ENCODE peak calls at places on chromosomes 3 and 15, in four cellular contexts. One of them, this sample, is unnamed.

GRCh38 chr15:89761929-89762328 is 10.9 kb upstream of the MESP1 start:
- DNase-seq in activated CD8-positive, alpha-beta T cell treated with anti-CD3 and anti-CD28 coated beads for 36 hours: no peak
- DNase-seq in psoas muscle: no peak
- DNase-seq in Calu3: no peak
- DNase-seq in this sample: no peak

GRCh38 chr15:76393614-76394013 is 57.0 kb downstream of the ISL2 start:
- DNase-seq in activated CD8-positive, alpha-beta T cell treated with anti-CD3 and anti-CD28 coated beads for 36 hours: peak; percentile 33
- DNase-seq in psoas muscle: no peak
- DNase-seq in Calu3: no peak
- DNase-seq in this sample: no peak

GRCh38 chr3:172520332-172520831 is 2.8 kb downstream of the TNFSF10 start:
- DNase-seq in activated CD8-positive, alpha-beta T cell treated with anti-CD3 and anti-CD28 coated beads for 36 hours: peak; percentile 45
- DNase-seq in psoas muscle: no peak
- DNase-seq in Calu3: no peak
- DNase-seq in this sample: no peak

GRCh38 chr15:56349554-56349953 is 15.7 kb upstream of the TEX9 start:
- DNase-seq in activated CD8-positive, alpha-beta T cell treated with anti-CD3 and anti-CD28 coated beads for 36 hours: no peak
- DNase-seq in psoas muscle: no peak
- DNase-seq in Calu3: no peak
- DNase-seq in this sample: no peak

GRCh38 chr3:134471521-134472193 is 14.1 kb downstream of the ANAPC13 start:
- DNase-seq in activated CD8-positive, alpha-beta T cell treated with anti-CD3 and anti-CD28 coated beads for 36 hours: no peak
- DNase-seq in psoas muscle: no peak
- DNase-seq in Calu3: peak; percentile 51
- DNase-seq in this sample: no peak

GRCh38 chr3:115814778-115815380 is 191.6 kb downstream of the GAP43 start:
- DNase-seq in activated CD8-positive, alpha-beta T cell treated with anti-CD3 and anti-CD28 coated beads for 36 hours: peak; percentile 78
- DNase-seq in psoas muscle: peak; percentile 59
- DNase-seq in Calu3: peak; percentile 76
- DNase-seq in this sample: peak; percentile 75

GRCh38 chr3:60633644-60634043 is 617.6 kb downstream of the FHIT start:
- DNase-seq in activated CD8-positive, alpha-beta T cell treated with anti-CD3 and anti-CD28 coated beads for 36 hours: no peak
- DNase-seq in psoas muscle: no peak
- DNase-seq in Calu3: no peak
- DNase-seq in this sample: no peak

GRCh38 chr15:94416829-94417228 is 185.5 kb downstream of the MCTP2 start:
- DNase-seq in activated CD8-positive, alpha-beta T cell treated with anti-CD3 and anti-CD28 coated beads for 36 hours: no peak
- DNase-seq in psoas muscle: no peak
- DNase-seq in Calu3: no peak
- DNase-seq in this sample: no peak

GRCh38 chr15:39608185-39608584 is 27.3 kb downstream of the THBS1 start:
- DNase-seq in activated CD8-positive, alpha-beta T cell treated with anti-CD3 and anti-CD28 coated beads for 36 hours: no peak
- DNase-seq in psoas muscle: no peak
- DNase-seq in Calu3: no peak
- DNase-seq in this sample: no peak

GRCh38 chr15:76293361-76293760 is 17.9 kb downstream of the ETFA start:
- DNase-seq in activated CD8-positive, alpha-beta T cell treated with anti-CD3 and anti-CD28 coated beads for 36 hours: no peak
- DNase-seq in psoas muscle: no peak
- DNase-seq in Calu3: no peak
- DNase-seq in this sample: no peak

GRCh38 chr15:62603757-62604156 is 438.7 kb upstream of the C2CD4B start:
- DNase-seq in activated CD8-positive, alpha-beta T cell treated with anti-CD3 and anti-CD28 coated beads for 36 hours: no peak
- DNase-seq in psoas muscle: no peak
- DNase-seq in Calu3: no peak
- DNase-seq in this sample: no peak

GRCh38 chr15:78921940-78922339 is 22.9 kb downstream of the CTSH start:
- DNase-seq in activated CD8-positive, alpha-beta T cell treated with anti-CD3 and anti-CD28 coated beads for 36 hours: no peak
- DNase-seq in psoas muscle: no peak
- DNase-seq in Calu3: no peak
- DNase-seq in this sample: no peak

GRCh38 chr3:107344722-107345121 is 32.5 kb upstream of the CCDC54 start:
- DNase-seq in activated CD8-positive, alpha-beta T cell treated with anti-CD3 and anti-CD28 coated beads for 36 hours: no peak
- DNase-seq in psoas muscle: no peak
- DNase-seq in Calu3: no peak
- DNase-seq in this sample: no peak

GRCh38 chr3:59085976-59086375 is 36.2 kb upstream of the CFAP20DC start:
- DNase-seq in activated CD8-positive, alpha-beta T cell treated with anti-CD3 and anti-CD28 coated beads for 36 hours: no peak
- DNase-seq in psoas muscle: no peak
- DNase-seq in Calu3: no peak
- DNase-seq in this sample: no peak

GRCh38 chr3:196321162-196321561 is 3.1 kb upstream of the DYNLT2B start:
- DNase-seq in activated CD8-positive, alpha-beta T cell treated with anti-CD3 and anti-CD28 coated beads for 36 hours: no peak
- DNase-seq in psoas muscle: no peak
- DNase-seq in Calu3: no peak
- DNase-seq in this sample: no peak

GRCh38 chr15:50182233-50183013 is 427 bp downstream of the SLC27A2 start:
- DNase-seq in activated CD8-positive, alpha-beta T cell treated with anti-CD3 and anti-CD28 coated beads for 36 hours: peak; percentile 63
- DNase-seq in psoas muscle: no peak
- DNase-seq in Calu3: peak; percentile 32
- DNase-seq in this sample: peak; percentile 19

GRCh38 chr15:46961795-46962194 is 755.5 kb upstream of the SEMA6D start:
- DNase-seq in activated CD8-positive, alpha-beta T cell treated with anti-CD3 and anti-CD28 coated beads for 36 hours: no peak
- DNase-seq in psoas muscle: no peak
- DNase-seq in Calu3: no peak
- DNase-seq in this sample: no peak

GRCh38 chr3:112770026-112770626 is 76.5 kb downstream of the CD200R1L start:
- DNase-seq in activated CD8-positive, alpha-beta T cell treated with anti-CD3 and anti-CD28 coated beads for 36 hours: peak; percentile 69
- DNase-seq in psoas muscle: peak; percentile 52
- DNase-seq in Calu3: peak; percentile 17
- DNase-seq in this sample: no peak

GRCh38 chr15:35522061-35522460 is 23.9 kb downstream of the DPH6 start:
- DNase-seq in activated CD8-positive, alpha-beta T cell treated with anti-CD3 and anti-CD28 coated beads for 36 hours: no peak
- DNase-seq in psoas muscle: no peak
- DNase-seq in Calu3: no peak
- DNase-seq in this sample: no peak

GRCh38 chr3:16277471-16277870 is 12.5 kb downstream of the OXNAD1 start:
- DNase-seq in activated CD8-positive, alpha-beta T cell treated with anti-CD3 and anti-CD28 coated beads for 36 hours: no peak
- DNase-seq in psoas muscle: no peak
- DNase-seq in Calu3: no peak
- DNase-seq in this sample: no peak

GRCh38 chr3:184718431-184718830 is 6.6 kb upstream of the MAGEF1 start:
- DNase-seq in activated CD8-positive, alpha-beta T cell treated with anti-CD3 and anti-CD28 coated beads for 36 hours: no peak
- DNase-seq in psoas muscle: no peak
- DNase-seq in Calu3: no peak
- DNase-seq in this sample: no peak

GRCh38 chr15:25670025-25670554 is 193.0 kb downstream of the ATP10A start:
- DNase-seq in activated CD8-positive, alpha-beta T cell treated with anti-CD3 and anti-CD28 coated beads for 36 hours: no peak
- DNase-seq in psoas muscle: peak; percentile 76
- DNase-seq in Calu3: no peak
- DNase-seq in this sample: peak; percentile 22

GRCh38 chr3:23232016-23232415 is 28.9 kb downstream of the UBE2E2 start:
- DNase-seq in activated CD8-positive, alpha-beta T cell treated with anti-CD3 and anti-CD28 coated beads for 36 hours: no peak
- DNase-seq in psoas muscle: no peak
- DNase-seq in Calu3: no peak
- DNase-seq in this sample: no peak

GRCh38 chr3:81758275-81758674 is 3.2 kb downstream of the GBE1 start:
- DNase-seq in activated CD8-positive, alpha-beta T cell treated with anti-CD3 and anti-CD28 coated beads for 36 hours: no peak
- DNase-seq in psoas muscle: no peak
- DNase-seq in Calu3: no peak
- DNase-seq in this sample: no peak

GRCh38 chr15:67094001-67094826 is 28.8 kb downstream of the SMAD3 start:
- DNase-seq in activated CD8-positive, alpha-beta T cell treated with anti-CD3 and anti-CD28 coated beads for 36 hours: no peak
- DNase-seq in psoas muscle: no peak
- DNase-seq in Calu3: no peak
- DNase-seq in this sample: no peak

GRCh38 chr15:58923696-58924300 is 9.7 kb downstream of the SLTM start:
- DNase-seq in activated CD8-positive, alpha-beta T cell treated with anti-CD3 and anti-CD28 coated beads for 36 hours: no peak
- DNase-seq in psoas muscle: peak; percentile 28
- DNase-seq in Calu3: no peak
- DNase-seq in this sample: no peak

GRCh38 chr15:52100807-52101206 is 11.8 kb downstream of the BCL2L10 start:
- DNase-seq in activated CD8-positive, alpha-beta T cell treated with anti-CD3 and anti-CD28 coated beads for 36 hours: no peak
- DNase-seq in psoas muscle: peak; percentile 85
- DNase-seq in Calu3: peak; percentile 72
- DNase-seq in this sample: no peak

GRCh38 chr15:85503151-85503797 is 122.9 kb downstream of the AKAP13 start:
- DNase-seq in activated CD8-positive, alpha-beta T cell treated with anti-CD3 and anti-CD28 coated beads for 36 hours: no peak
- DNase-seq in psoas muscle: no peak
- DNase-seq in Calu3: no peak
- DNase-seq in this sample: no peak

GRCh38 chr3:129938140-129938930 is 36.2 kb upstream of the TRH start:
- DNase-seq in activated CD8-positive, alpha-beta T cell treated with anti-CD3 and anti-CD28 coated beads for 36 hours: peak; percentile 6
- DNase-seq in psoas muscle: no peak
- DNase-seq in Calu3: no peak
- DNase-seq in this sample: no peak
- TF ChIP-seq CTCF in activated CD8-positive, alpha-beta T cell treated with anti-CD3 and anti-CD28 coated beads for 36 hours: no peak
- TF ChIP-seq CTCF in psoas muscle: no peak
- TF ChIP-seq CTCF in Calu3: peak; percentile 24
- TF ChIP-seq CTCF in this sample: no peak

GRCh38 chr3:148958681-148959080 is 32.7 kb upstream of the GYG1 start:
- DNase-seq in activated CD8-positive, alpha-beta T cell treated with anti-CD3 and anti-CD28 coated beads for 36 hours: no peak
- DNase-seq in psoas muscle: no peak
- DNase-seq in Calu3: no peak
- DNase-seq in this sample: no peak

GRCh38 chr3:148957586-148957985 is 33.8 kb upstream of the GYG1 start:
- DNase-seq in activated CD8-positive, alpha-beta T cell treated with anti-CD3 and anti-CD28 coated beads for 36 hours: peak; percentile 26
- DNase-seq in psoas muscle: no peak
- DNase-seq in Calu3: peak; percentile 43
- DNase-seq in this sample: no peak

GRCh38 chr3:148962513-148962912 is 28.8 kb upstream of the GYG1 start:
- DNase-seq in activated CD8-positive, alpha-beta T cell treated with anti-CD3 and anti-CD28 coated beads for 36 hours: peak; percentile 4
- DNase-seq in psoas muscle: peak; percentile 25
- DNase-seq in Calu3: peak; percentile 66
- DNase-seq in this sample: no peak
- TF ChIP-seq CTCF in activated CD8-positive, alpha-beta T cell treated with anti-CD3 and anti-CD28 coated beads for 36 hours: no peak
- TF ChIP-seq CTCF in psoas muscle: no peak
- TF ChIP-seq CTCF in Calu3: no peak
- TF ChIP-seq CTCF in this sample: no peak

GRCh38 chr15:45393851-45394250 is 15.5 kb upstream of the GATM start:
- DNase-seq in activated CD8-positive, alpha-beta T cell treated with anti-CD3 and anti-CD28 coated beads for 36 hours: peak; percentile 22
- DNase-seq in psoas muscle: no peak
- DNase-seq in Calu3: peak; percentile 10
- DNase-seq in this sample: no peak
- TF ChIP-seq CTCF in activated CD8-positive, alpha-beta T cell treated with anti-CD3 and anti-CD28 coated beads for 36 hours: no peak
- TF ChIP-seq CTCF in psoas muscle: no peak
- TF ChIP-seq CTCF in Calu3: no peak
- TF ChIP-seq CTCF in this sample: peak; percentile 19

GRCh38 chr3:26345613-26346012 is 277.0 kb upstream of the LRRC3B start:
- DNase-seq in activated CD8-positive, alpha-beta T cell treated with anti-CD3 and anti-CD28 coated beads for 36 hours: no peak
- DNase-seq in psoas muscle: no peak
- DNase-seq in Calu3: no peak
- DNase-seq in this sample: no peak
- TF ChIP-seq CTCF in activated CD8-positive, alpha-beta T cell treated with anti-CD3 and anti-CD28 coated beads for 36 hours: no peak
- TF ChIP-seq CTCF in psoas muscle: no peak
- TF ChIP-seq CTCF in Calu3: no peak
- TF ChIP-seq CTCF in this sample: no peak

DNA sequence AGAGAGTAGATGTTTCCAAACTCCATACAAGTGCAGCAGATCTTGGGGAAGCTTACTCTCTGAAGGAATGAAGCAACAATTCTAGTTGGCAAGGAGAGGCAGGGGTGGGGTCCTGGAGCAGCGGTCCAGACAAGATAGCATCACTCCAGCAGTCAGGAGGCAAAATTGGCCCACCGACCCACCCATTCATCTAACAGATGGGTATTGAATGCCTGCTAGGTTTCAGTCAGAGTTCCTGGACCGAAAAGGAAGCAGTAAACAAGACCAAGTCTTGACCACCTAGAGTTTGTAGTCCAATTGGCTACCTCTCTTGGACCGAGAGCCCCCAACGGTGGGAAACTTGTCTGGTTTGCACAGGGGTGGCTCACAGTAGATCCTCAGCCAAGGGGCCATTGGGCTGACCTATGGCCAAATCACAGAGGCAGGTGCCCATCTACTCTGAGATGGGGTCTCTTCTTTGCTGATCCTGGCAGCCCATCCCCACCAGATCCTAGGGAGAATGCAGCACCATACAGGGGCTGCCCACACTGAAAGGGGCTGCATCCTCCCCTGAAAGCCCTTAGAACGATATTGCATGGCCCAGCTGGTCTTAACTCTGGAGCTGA is 74.3 kb downstream of the CORO2B start:
- DNase-seq in activated CD8-positive, alpha-beta T cell treated with anti-CD3 and anti-CD28 coated beads for 36 hours: no peak
- DNase-seq in psoas muscle: no peak
- DNase-seq in Calu3: no peak
- DNase-seq in this sample: no peak
- TF ChIP-seq CTCF in activated CD8-positive, alpha-beta T cell treated with anti-CD3 and anti-CD28 coated beads for 36 hours: no peak
- TF ChIP-seq CTCF in psoas muscle: no peak
- TF ChIP-seq CTCF in Calu3: no peak
- TF ChIP-seq CTCF in this sample: no peak

This sample was measured in progenitor cell of endocrine pancreas.